ENCODE peak calls at places on chromosomes 4 and X, in eight cellular contexts. N is psoas muscle, G is GM12878, A is thoracic aorta, S is SJSA1, E is K562, K is ovary, Q is endodermal cell. L is an unnamed sample.

GRCh38 chrX:12894074-12894691 is 12.2 kb upstream of the TLR8 start:
- DNase-seq in N (peak; percentile 16), E (peak; percentile 57), K (peak; percentile 21), Q (no peak), A (no peak), S (no peak), G (no peak), L (no peak)

GRCh38 chrX:45198301-45198700 is 2.4 kb downstream of the DIPK2B start:
- DNase-seq in Q (no peak), N (no peak), K (no peak), S (no peak), E (no peak), A (no peak), G (no peak), L (no peak)

GRCh38 chr4:94649381-94650128 is 108.2 kb upstream of the BMPR1B start:
- DNase-seq in A (no peak), G (no peak), S (no peak), K (no peak), Q (no peak), E (no peak), N (no peak), L (no peak)

GRCh38 chr4:123398151-123398802 is 1.7 kb downstream of the SPRY1 start:
- DNase-seq in N (peak; percentile 79), Q (peak; percentile 87), A (no peak), E (peak; percentile 51), G (no peak), K (peak; percentile 74), S (peak; percentile 60), L (peak; percentile 83)

GRCh38 chr4:106530816-106531215 is 162.2 kb upstream of the GIMD1 start:
- DNase-seq in N (no peak), K (no peak), S (no peak), E (no peak), Q (no peak), G (no peak), A (no peak), L (no peak)

GRCh38 chrX:69173906-69174305 is 8.7 kb upstream of the PJA1 start:
- DNase-seq in E (no peak), A (no peak), N (no peak), Q (peak; percentile 65), G (no peak), K (no peak), S (no peak), L (no peak)

GRCh38 chrX:112669834-112670233 is 9.9 kb downstream of the LHFPL1 start:
- DNase-seq in N (no peak), E (no peak), A (no peak), K (no peak), G (no peak), S (no peak), Q (no peak), L (no peak)

GRCh38 chr4:153616005-153616555 is 68.0 kb upstream of the TLR2 start:
- DNase-seq in N (no peak), S (no peak), K (no peak), Q (no peak), E (no peak), A (no peak), G (no peak), L (no peak)

GRCh38 chrX:63932006-63932405 is 147.0 kb upstream of the ARHGEF9 start:
- DNase-seq in Q (no peak), G (no peak), E (no peak), N (no peak), A (no peak), S (no peak), K (no peak), L (no peak)

GRCh38 chrX:110212299-110212698 is 105.6 kb downstream of the AMMECR1 start:
- DNase-seq in K (no peak), Q (no peak), S (no peak), G (no peak), E (no peak), A (no peak), N (no peak), L (no peak)

GRCh38 chr4:19707876-19708275 is 543.8 kb upstream of the SLIT2 start:
- DNase-seq in A (no peak), K (no peak), Q (no peak), N (no peak), E (no peak), G (no peak), S (no peak), L (no peak)
- H3K9me3 ChIP-seq in A (no peaks in the 10 kb centered on the region), K (no peaks in the 10 kb centered on the region), Q (no peaks in the 10 kb centered on the region), N (no peaks in the 10 kb centered on the region), E (no peaks in the 10 kb centered on the region), G (no peaks in the 10 kb centered on the region), S (no peaks in the 10 kb centered on the region), L (no peaks in the 10 kb centered on the region)

DNA sequence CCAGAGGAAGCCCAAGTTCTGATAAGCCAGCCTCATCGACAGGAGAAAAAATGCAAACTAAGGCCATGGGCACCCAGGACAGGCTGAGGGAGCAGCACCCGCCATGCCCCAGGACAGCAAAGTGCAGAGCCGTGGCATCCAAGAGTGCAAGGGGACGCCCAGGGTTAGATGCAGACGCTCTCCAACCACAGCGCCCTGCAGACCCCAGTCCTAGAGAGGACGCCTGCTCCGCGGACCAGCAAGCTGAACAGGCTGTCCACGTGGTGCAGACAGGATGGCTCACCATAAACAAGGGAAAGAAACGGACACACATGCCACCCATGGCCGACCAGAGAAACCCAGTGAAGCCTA is 32.6 kb downstream of the GAK start:
- DNase-seq in N (no peak), G (no peak), A (no peak), S (no peak), Q (no peak), E (no peak), K (no peak), L (no peak)
- H3K36me3 ChIP-seq in N (no peaks in the 10 kb centered on the region), G (peaks cover 3% of the 10 kb centered on the region), A (peaks cover 32% of the 10 kb centered on the region), S (no peaks in the 10 kb centered on the region), Q (peaks cover 9% of the 10 kb centered on the region), E (peaks cover 69% of the 10 kb centered on the region), K (no peaks in the 10 kb centered on the region), L (no peaks in the 10 kb centered on the region)

DNA sequence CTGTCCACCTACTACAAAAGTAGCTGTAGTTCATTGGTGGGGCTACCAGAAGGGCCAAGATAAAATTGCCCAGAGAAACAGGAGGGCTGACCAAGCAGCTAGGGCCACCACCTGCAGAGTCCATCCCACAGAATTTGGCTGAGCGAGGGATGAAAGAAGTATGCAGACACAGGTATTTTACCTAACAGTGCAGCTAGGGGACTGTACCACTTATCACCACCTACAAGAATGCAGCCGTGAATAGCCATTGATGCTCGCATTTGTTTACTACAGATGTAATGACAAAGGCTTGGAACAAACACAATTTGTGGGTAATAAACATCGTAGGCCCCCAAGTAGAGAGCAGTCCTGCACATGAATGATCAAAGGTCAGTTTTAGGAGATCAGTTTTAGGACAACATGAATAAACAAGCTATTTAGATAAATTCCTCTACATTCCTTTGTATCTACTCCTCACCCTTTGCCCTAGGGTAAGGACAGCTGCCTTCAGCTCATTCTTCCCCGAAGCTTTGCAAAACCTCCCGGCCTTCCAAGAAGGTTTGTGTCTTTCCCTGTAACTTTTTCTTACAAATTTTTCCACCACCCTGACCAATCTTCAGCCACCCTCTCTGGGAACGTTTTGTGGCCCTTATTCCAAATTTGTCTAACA is 49.5 kb downstream of the ZNF718 start:
- DNase-seq in G (no peak), A (no peak), E (no peak), N (no peak), S (no peak), Q (no peak), K (no peak), L (no peak)
- H3K9me3 ChIP-seq in G (peaks cover 13% of the 10 kb centered on the region), A (peaks cover 87% of the 10 kb centered on the region), E (no peaks in the 10 kb centered on the region), N (peaks cover 81% of the 10 kb centered on the region), S (no peaks in the 10 kb centered on the region), Q (peaks cover 85% of the 10 kb centered on the region), K (peaks cover 29% of the 10 kb centered on the region), L (peaks cover 97% of the 10 kb centered on the region)

DNA sequence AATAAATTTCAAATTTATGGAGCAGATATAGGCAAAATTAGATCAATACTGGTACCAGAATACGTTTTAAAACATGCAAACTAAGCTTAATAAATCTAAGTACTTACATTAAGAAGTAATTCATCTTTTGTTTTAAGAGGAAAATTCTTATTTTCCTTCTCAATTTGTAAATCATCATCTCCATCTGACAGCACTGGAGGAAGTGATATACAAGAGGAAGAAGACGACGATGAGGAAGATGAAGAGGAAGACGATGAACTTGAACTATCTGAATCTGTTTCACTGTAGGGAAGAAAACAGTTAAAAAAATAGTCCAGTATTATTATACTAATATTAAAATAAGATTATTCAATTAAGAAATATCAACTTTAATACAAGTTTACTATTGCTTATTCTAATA is 2.6 kb downstream of the NAF1 start:
- DNase-seq in G (no peak), E (no peak), A (no peak), Q (no peak), S (no peak), N (no peak), K (no peak), L (no peak)
- H3K36me3 ChIP-seq in G (peaks cover 2% of the 10 kb centered on the region), E (peaks cover 52% of the 10 kb centered on the region), A (no peaks in the 10 kb centered on the region), Q (peaks cover 50% of the 10 kb centered on the region), S (peaks cover 31% of the 10 kb centered on the region), N (no peaks in the 10 kb centered on the region), K (no peaks in the 10 kb centered on the region), L (no peaks in the 10 kb centered on the region)

GRCh38 chrX:134163836-134164235 is 73.1 kb upstream of the CCDC160 start:
- DNase-seq in K (no peak), G (no peak), E (no peak), A (no peak), S (no peak), Q (no peak), N (no peak), L (no peak)
- H3K9me3 ChIP-seq in K (no peaks in the 10 kb centered on the region), G (no peaks in the 10 kb centered on the region), E (no peaks in the 10 kb centered on the region), A (no peaks in the 10 kb centered on the region), S (no peaks in the 10 kb centered on the region), Q (no peaks in the 10 kb centered on the region), N (no peaks in the 10 kb centered on the region), L (no peaks in the 10 kb centered on the region)

DNA sequence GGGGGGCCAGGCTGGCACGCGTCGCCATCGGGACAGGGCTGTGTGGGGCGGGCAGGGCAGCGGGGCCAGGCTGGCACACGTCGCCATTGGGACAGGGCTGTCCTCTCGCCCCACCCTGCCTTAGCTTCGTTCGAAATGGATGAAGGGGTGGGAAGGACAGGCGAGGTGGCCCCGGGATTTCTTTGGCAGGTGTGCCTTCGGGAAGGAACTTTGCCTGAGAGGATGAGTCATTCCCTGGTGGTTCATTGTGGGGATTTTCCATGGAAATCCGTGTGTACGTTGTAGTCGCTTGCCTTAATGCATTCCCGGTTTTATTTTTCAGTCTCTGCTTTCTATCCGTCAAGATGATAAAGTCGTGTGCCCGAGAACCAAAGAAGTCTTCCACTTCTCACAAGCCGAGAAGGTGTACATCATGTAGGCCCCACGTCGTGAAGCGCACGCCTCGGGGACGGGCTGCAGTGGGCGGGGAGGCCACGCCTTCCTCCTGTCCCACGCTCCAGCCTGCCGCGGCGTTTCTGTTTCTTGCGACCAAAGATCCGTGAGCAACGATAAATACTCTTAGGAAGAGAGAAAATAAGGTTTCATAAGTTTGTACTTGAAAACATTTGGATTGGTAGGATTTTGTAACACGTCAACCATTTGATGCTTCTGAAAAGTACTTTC is 8.1 kb upstream of the UVSSA start:
- DNase-seq in K (no peak), Q (no peak), E (no peak), A (no peak), S (no peak), N (peak; percentile 4), G (no peak), L (no peak)
- H3K36me3 ChIP-seq in K (no peaks in the 10 kb centered on the region), Q (peaks cover 55% of the 10 kb centered on the region), E (peaks cover 68% of the 10 kb centered on the region), A (peaks cover 33% of the 10 kb centered on the region), S (peaks cover 29% of the 10 kb centered on the region), N (peaks cover 13% of the 10 kb centered on the region), G (peaks cover 25% of the 10 kb centered on the region), L (peaks cover 16% of the 10 kb centered on the region)